ENCODE peak calls at places on chromosome 5, in five cellular contexts. One of them, this sample, is unnamed.
A peak's percentile ranks its signal among the peaks of the same experiment; 100 is the strongest.

GRCh38 chr5:151312749-151313324 is 9.3 kb upstream of the SLC36A3 start:
- DNase-seq in progenitor cell of endocrine pancreas: no peak
- DNase-seq in choroid plexus epithelial cell: no peak
- DNase-seq in neural crest cell: no peak
- DNase-seq in IMR-90: no peak
- DNase-seq in this sample: no peak

GRCh38 chr5:88555658-88556057 is 287.0 kb upstream of the TMEM161B start:
- DNase-seq in choroid plexus epithelial cell: no peak
- DNase-seq in neural crest cell: peak; percentile 29
- DNase-seq in IMR-90: no peak
- DNase-seq in progenitor cell of endocrine pancreas: no peak
- DNase-seq in this sample: no peak

GRCh38 chr5:171521219-171521633 is 101.8 kb downstream of the FGF18 start:
- DNase-seq in IMR-90: peak; percentile 92
- DNase-seq in choroid plexus epithelial cell: peak; percentile 91
- DNase-seq in neural crest cell: no peak
- DNase-seq in progenitor cell of endocrine pancreas: no peak
- DNase-seq in this sample: no peak

GRCh38 chr5:79236970-79237734 is 1.2 kb downstream of the JMY start:
- DNase-seq in choroid plexus epithelial cell: peak; percentile 54
- DNase-seq in progenitor cell of endocrine pancreas: peak; percentile 30
- DNase-seq in IMR-90: peak; percentile 45
- DNase-seq in neural crest cell: peak; percentile 29
- DNase-seq in this sample: no peak

GRCh38 chr5:159184858-159185381 is 24.4 kb downstream of the RNF145 start:
- DNase-seq in neural crest cell: no peak
- DNase-seq in IMR-90: peak; percentile 93
- DNase-seq in choroid plexus epithelial cell: peak; percentile 85
- DNase-seq in progenitor cell of endocrine pancreas: no peak
- DNase-seq in this sample: no peak

GRCh38 chr5:125978015-125978414 is 445.2 kb upstream of the GRAMD2B start:
- DNase-seq in progenitor cell of endocrine pancreas: no peak
- DNase-seq in choroid plexus epithelial cell: no peak
- DNase-seq in neural crest cell: no peak
- DNase-seq in IMR-90: no peak
- DNase-seq in this sample: no peak

GRCh38 chr5:61617039-61617438 is 285.0 kb downstream of the ZSWIM6 start:
- DNase-seq in IMR-90: no peak
- DNase-seq in neural crest cell: no peak
- DNase-seq in choroid plexus epithelial cell: no peak
- DNase-seq in progenitor cell of endocrine pancreas: no peak
- DNase-seq in this sample: no peak

GRCh38 chr5:74502479-74502950 is 138.0 kb downstream of the ENC1 start:
- DNase-seq in IMR-90: no peak
- DNase-seq in progenitor cell of endocrine pancreas: no peak
- DNase-seq in neural crest cell: no peak
- DNase-seq in choroid plexus epithelial cell: no peak
- DNase-seq in this sample: no peak

GRCh38 chr5:91379602-91380490 is 3.3 kb downstream of the ARRDC3 start:
- DNase-seq in IMR-90: peak; percentile 84
- DNase-seq in progenitor cell of endocrine pancreas: peak; percentile 95
- DNase-seq in neural crest cell: peak; percentile 85
- DNase-seq in choroid plexus epithelial cell: peak; percentile 93
- DNase-seq in this sample: peak; percentile 29

GRCh38 chr5:82347213-82347947 is 69.2 kb upstream of the RPS23 start:
- DNase-seq in choroid plexus epithelial cell: peak; percentile 93
- DNase-seq in neural crest cell: peak; percentile 35
- DNase-seq in progenitor cell of endocrine pancreas: no peak
- DNase-seq in IMR-90: peak; percentile 90
- DNase-seq in this sample: no peak

GRCh38 chr5:150632305-150633160 is 7.9 kb upstream of the SYNPO start:
- DNase-seq in neural crest cell: no peak
- DNase-seq in choroid plexus epithelial cell: peak; percentile 86
- DNase-seq in progenitor cell of endocrine pancreas: no peak
- DNase-seq in IMR-90: peak; percentile 87
- DNase-seq in this sample: no peak

GRCh38 chr5:103587185-103587748 is 24.7 kb upstream of the NUDT12 start:
- DNase-seq in choroid plexus epithelial cell: peak; percentile 74
- DNase-seq in neural crest cell: no peak
- DNase-seq in IMR-90: peak; percentile 17
- DNase-seq in progenitor cell of endocrine pancreas: no peak
- DNase-seq in this sample: no peak

GRCh38 chr5:127184841-127185240 is 105.8 kb upstream of the MEGF10 start:
- DNase-seq in choroid plexus epithelial cell: no peak
- DNase-seq in IMR-90: no peak
- DNase-seq in neural crest cell: no peak
- DNase-seq in progenitor cell of endocrine pancreas: no peak
- DNase-seq in this sample: no peak

GRCh38 chr5:101878190-101878589 is 417.9 kb downstream of the SLCO4C1 start:
- DNase-seq in progenitor cell of endocrine pancreas: no peak
- DNase-seq in IMR-90: no peak
- DNase-seq in neural crest cell: no peak
- DNase-seq in choroid plexus epithelial cell: no peak
- DNase-seq in this sample: no peak

GRCh38 chr5:90170231-90170630 is 239.3 kb downstream of the CETN3 start:
- DNase-seq in neural crest cell: no peak
- DNase-seq in IMR-90: no peak
- DNase-seq in progenitor cell of endocrine pancreas: no peak
- DNase-seq in choroid plexus epithelial cell: no peak
- DNase-seq in this sample: no peak

GRCh38 chr5:74631088-74631960 is 9.2 kb downstream of the ENC1 start:
- DNase-seq in neural crest cell: no peak
- DNase-seq in choroid plexus epithelial cell: peak; percentile 87
- DNase-seq in IMR-90: peak; percentile 82
- DNase-seq in progenitor cell of endocrine pancreas: no peak
- DNase-seq in this sample: no peak

GRCh38 chr5:141866111-141866510 is 12.1 kb downstream of the PCDH1 start:
- DNase-seq in neural crest cell: no peak
- DNase-seq in choroid plexus epithelial cell: no peak
- DNase-seq in IMR-90: no peak
- DNase-seq in progenitor cell of endocrine pancreas: no peak
- DNase-seq in this sample: no peak

GRCh38 chr5:154395407-154396106 is 50.2 kb upstream of the SAP30L start:
- DNase-seq in choroid plexus epithelial cell: peak; percentile 59
- DNase-seq in neural crest cell: no peak
- DNase-seq in progenitor cell of endocrine pancreas: no peak
- DNase-seq in IMR-90: no peak
- DNase-seq in this sample: no peak

GRCh38 chr5:74540582-74540981 is 99.9 kb downstream of the ENC1 start:
- DNase-seq in choroid plexus epithelial cell: no peak
- DNase-seq in progenitor cell of endocrine pancreas: no peak
- DNase-seq in IMR-90: no peak
- DNase-seq in neural crest cell: no peak
- DNase-seq in this sample: no peak

GRCh38 chr5:38845555-38846378 is at the start of gene OSMR:
- DNase-seq in neural crest cell: peak; percentile 32
- DNase-seq in progenitor cell of endocrine pancreas: peak; percentile 32
- DNase-seq in IMR-90: peak; percentile 98
- DNase-seq in choroid plexus epithelial cell: peak; percentile 99
- DNase-seq in this sample: no peak

GRCh38 chr5:33441241-33441844 is 578 bp downstream of the TARS1 start:
- DNase-seq in IMR-90: peak; percentile 73
- DNase-seq in neural crest cell: no peak
- DNase-seq in progenitor cell of endocrine pancreas: no peak
- DNase-seq in choroid plexus epithelial cell: no peak
- DNase-seq in this sample: no peak

GRCh38 chr5:149434162-149435014 is 55.3 kb upstream of the IL17B start:
- DNase-seq in neural crest cell: peak; percentile 74
- DNase-seq in choroid plexus epithelial cell: peak; percentile 78
- DNase-seq in progenitor cell of endocrine pancreas: peak; percentile 45
- DNase-seq in IMR-90: peak; percentile 82
- DNase-seq in this sample: peak; percentile 80

GRCh38 chr5:1199649-1200494 is 1.5 kb upstream of the SLC6A19 start:
- DNase-seq in progenitor cell of endocrine pancreas: no peak
- DNase-seq in neural crest cell: peak; percentile 36
- DNase-seq in choroid plexus epithelial cell: no peak
- DNase-seq in IMR-90: no peak
- DNase-seq in this sample: no peak

GRCh38 chr5:5313081-5313736 is 109.3 kb upstream of the ICE1 start:
- DNase-seq in progenitor cell of endocrine pancreas: no peak
- DNase-seq in choroid plexus epithelial cell: peak; percentile 31
- DNase-seq in IMR-90: peak; percentile 4
- DNase-seq in neural crest cell: no peak
- DNase-seq in this sample: no peak

GRCh38 chr5:167916706-167917105 is 374.7 kb upstream of the WWC1 start:
- DNase-seq in IMR-90: peak; percentile 21
- DNase-seq in progenitor cell of endocrine pancreas: no peak
- DNase-seq in neural crest cell: no peak
- DNase-seq in choroid plexus epithelial cell: peak; percentile 71
- DNase-seq in this sample: no peak

GRCh38 chr5:11047625-11048024 is 286.6 kb upstream of the DAP start:
- DNase-seq in choroid plexus epithelial cell: no peak
- DNase-seq in neural crest cell: no peak
- DNase-seq in progenitor cell of endocrine pancreas: no peak
- DNase-seq in IMR-90: no peak
- DNase-seq in this sample: no peak

GRCh38 chr5:157323107-157323706 is 57.3 kb downstream of the CYFIP2 start:
- DNase-seq in IMR-90: no peak
- DNase-seq in neural crest cell: no peak
- DNase-seq in choroid plexus epithelial cell: no peak
- DNase-seq in progenitor cell of endocrine pancreas: no peak
- DNase-seq in this sample: no peak

GRCh38 chr5:67192719-67193464 is 3.7 kb downstream of the CD180 start:
- DNase-seq in neural crest cell: no peak
- DNase-seq in progenitor cell of endocrine pancreas: no peak
- DNase-seq in IMR-90: no peak
- DNase-seq in choroid plexus epithelial cell: no peak
- DNase-seq in this sample: no peak

GRCh38 chr5:171308453-171309275 is at the start of gene TLX3:
- DNase-seq in IMR-90: peak; percentile 23
- DNase-seq in neural crest cell: no peak
- DNase-seq in progenitor cell of endocrine pancreas: no peak
- DNase-seq in choroid plexus epithelial cell: no peak
- DNase-seq in this sample: no peak

GRCh38 chr5:98463222-98463621 is 310.2 kb upstream of the RGMB start:
- DNase-seq in IMR-90: no peak
- DNase-seq in neural crest cell: no peak
- DNase-seq in choroid plexus epithelial cell: no peak
- DNase-seq in progenitor cell of endocrine pancreas: no peak
- DNase-seq in this sample: no peak
- TF ChIP-seq CTCF in IMR-90: no peak
- TF ChIP-seq CTCF in neural crest cell: no peak
- TF ChIP-seq CTCF in choroid plexus epithelial cell: no peak
- TF ChIP-seq CTCF in progenitor cell of endocrine pancreas: no peak
- TF ChIP-seq CTCF in this sample: no peak

GRCh38 chr5:19853616-19854240 is 134.3 kb downstream of the CDH18 start:
- DNase-seq in progenitor cell of endocrine pancreas: no peak
- DNase-seq in IMR-90: peak; percentile 74
- DNase-seq in choroid plexus epithelial cell: peak; percentile 10
- DNase-seq in neural crest cell: no peak
- DNase-seq in this sample: no peak
- TF ChIP-seq CTCF in progenitor cell of endocrine pancreas: no peak
- TF ChIP-seq CTCF in IMR-90: no peak
- TF ChIP-seq CTCF in choroid plexus epithelial cell: no peak
- TF ChIP-seq CTCF in neural crest cell: no peak
- TF ChIP-seq CTCF in this sample: no peak

GRCh38 chr5:28648108-28648507 is 1609.7 kb upstream of the CDH9 start:
- DNase-seq in progenitor cell of endocrine pancreas: no peak
- DNase-seq in IMR-90: no peak
- DNase-seq in choroid plexus epithelial cell: peak; percentile 39
- DNase-seq in neural crest cell: no peak
- DNase-seq in this sample: no peak
- TF ChIP-seq CTCF in progenitor cell of endocrine pancreas: peak; percentile 38
- TF ChIP-seq CTCF in IMR-90: no peak
- TF ChIP-seq CTCF in choroid plexus epithelial cell: peak; percentile 12
- TF ChIP-seq CTCF in neural crest cell: peak; percentile 43
- TF ChIP-seq CTCF in this sample: no peak

GRCh38 chr5:173625686-173626500 is 9.4 kb upstream of the BOD1 start:
- DNase-seq in progenitor cell of endocrine pancreas: no peak
- DNase-seq in IMR-90: no peak
- DNase-seq in neural crest cell: no peak
- DNase-seq in choroid plexus epithelial cell: peak; percentile 49
- DNase-seq in this sample: no peak
- TF ChIP-seq CTCF in progenitor cell of endocrine pancreas: no peak
- TF ChIP-seq CTCF in IMR-90: peak; percentile 9
- TF ChIP-seq CTCF in neural crest cell: no peak
- TF ChIP-seq CTCF in choroid plexus epithelial cell: peak; percentile 54
- TF ChIP-seq CTCF in this sample: no peak

GRCh38 chr5:143025376-143025775 is 255.2 kb downstream of the ARHGAP26 start:
- DNase-seq in choroid plexus epithelial cell: no peak
- DNase-seq in neural crest cell: no peak
- DNase-seq in progenitor cell of endocrine pancreas: no peak
- DNase-seq in IMR-90: no peak
- DNase-seq in this sample: no peak

GRCh38 chr5:143025971-143026370 is 255.8 kb downstream of the ARHGAP26 start:
- DNase-seq in neural crest cell: no peak
- DNase-seq in progenitor cell of endocrine pancreas: no peak
- DNase-seq in IMR-90: peak; percentile 67
- DNase-seq in choroid plexus epithelial cell: no peak
- DNase-seq in this sample: no peak

GRCh38 chr5:143024227-143024920 is 254.2 kb downstream of the ARHGAP26 start:
- DNase-seq in choroid plexus epithelial cell: no peak
- DNase-seq in progenitor cell of endocrine pancreas: no peak
- DNase-seq in IMR-90: no peak
- DNase-seq in neural crest cell: no peak
- DNase-seq in this sample: no peak

GRCh38 chr5:143021595-143021994 is 251.4 kb downstream of the ARHGAP26 start:
- DNase-seq in progenitor cell of endocrine pancreas: no peak
- DNase-seq in choroid plexus epithelial cell: no peak
- DNase-seq in neural crest cell: no peak
- DNase-seq in IMR-90: no peak
- DNase-seq in this sample: no peak

GRCh38 chr5:143023447-143024096 is 253.4 kb downstream of the ARHGAP26 start:
- DNase-seq in IMR-90: peak; percentile 68
- DNase-seq in progenitor cell of endocrine pancreas: no peak
- DNase-seq in neural crest cell: no peak
- DNase-seq in choroid plexus epithelial cell: peak; percentile 48
- DNase-seq in this sample: no peak
- TF ChIP-seq CTCF in IMR-90: peak; percentile 33
- TF ChIP-seq CTCF in progenitor cell of endocrine pancreas: no peak
- TF ChIP-seq CTCF in neural crest cell: no peak
- TF ChIP-seq CTCF in choroid plexus epithelial cell: peak; percentile 29
- TF ChIP-seq CTCF in this sample: no peak

GRCh38 chr5:28903643-28904042 is 1865.3 kb upstream of the CDH9 start:
- DNase-seq in neural crest cell: no peak
- DNase-seq in choroid plexus epithelial cell: no peak
- DNase-seq in progenitor cell of endocrine pancreas: no peak
- DNase-seq in IMR-90: no peak
- DNase-seq in this sample: no peak
- TF ChIP-seq CTCF in neural crest cell: no peak
- TF ChIP-seq CTCF in choroid plexus epithelial cell: no peak
- TF ChIP-seq CTCF in progenitor cell of endocrine pancreas: no peak
- TF ChIP-seq CTCF in IMR-90: no peak
- TF ChIP-seq CTCF in this sample: peak; percentile 49

GRCh38 chr5:139711067-139711851 is 63.1 kb downstream of the CXXC5 start:
- DNase-seq in progenitor cell of endocrine pancreas: no peak
- DNase-seq in neural crest cell: peak; percentile 56
- DNase-seq in IMR-90: peak; percentile 28
- DNase-seq in choroid plexus epithelial cell: peak; percentile 50
- DNase-seq in this sample: no peak
- TF ChIP-seq CTCF in progenitor cell of endocrine pancreas: peak; percentile 19
- TF ChIP-seq CTCF in neural crest cell: peak; percentile 16
- TF ChIP-seq CTCF in IMR-90: peak; percentile 27
- TF ChIP-seq CTCF in choroid plexus epithelial cell: peak; percentile 46
- TF ChIP-seq CTCF in this sample: peak; percentile 21